ENCODE peak calls at places on chromosomes 12 and 14, in eight cellular contexts. T is neural crest cell; G is CD8-positive, alpha-beta T cell; Z is NCI-H82; R is Peyer's patch; I is NCI-H1694; V is CD4-positive, CD25-positive, alpha-beta regulatory T cell; E is stimulated activated CD8-positive, alpha-beta memory T cell treated with anti-CD3 and anti-CD28 coated beads, Interleukin-7, amount 100 ng/mL, for 1 hour. U is an unnamed sample.

GRCh38 chr12:98388126-98388525 is 127.3 kb upstream of the TMPO start:
- DNase-seq in T (no peak), G (no peak), Z (peak), R (no peak), I (no peak), V (no peak), E (no peak), U (no peak)

GRCh38 chr14:102761206-102761605 is 16.0 kb upstream of the TRAF3 start:
- DNase-seq in T (no peak), G (no peak), Z (no peak), R (no peak), I (no peak), V (no peak), E (no peak), U (no peak)

GRCh38 chr12:56631790-56632700 is 1.9 kb upstream of the BAZ2A start:
- DNase-seq in T (peak), G (peak), Z (peak), R (peak), I (no peak), V (peak), E (peak), U (no peak)

GRCh38 chr14:73245401-73246325 is 8.4 kb downstream of the PAPLN start:
- DNase-seq in T (no peak), G (peak), Z (peak), R (peak), I (no peak), V (peak), E (no peak), U (no peak)

GRCh38 chr14:56219666-56220413 is 101.6 kb downstream of the PELI2 start:
- DNase-seq in T (no peak), G (no peak), Z (peak), R (no peak), I (no peak), V (no peak), E (no peak), U (no peak)

GRCh38 chr12:119649202-119649808 is 18.6 kb upstream of the PRKAB1 start:
- DNase-seq in T (no peak), G (no peak), Z (peak), R (no peak), I (no peak), V (no peak), E (no peak), U (no peak)

GRCh38 chr12:54273981-54274380 is 5.9 kb downstream of the CBX5 start:
- DNase-seq in T (no peak), G (no peak), Z (no peak), R (no peak), I (no peak), V (no peak), E (no peak), U (peak)

GRCh38 chr14:102584871-102585869 is 7.3 kb upstream of the RCOR1 start:
- DNase-seq in T (peak), G (no peak), Z (no peak), R (peak), I (no peak), V (no peak), E (no peak), U (no peak)

GRCh38 chr14:65791551-65791981 is 379.0 kb downstream of the FUT8 start:
- DNase-seq in T (no peak), G (no peak), Z (no peak), R (no peak), I (no peak), V (peak), E (no peak), U (no peak)

GRCh38 chr12:29320295-29321090 is 60.5 kb downstream of the ERGIC2 start:
- DNase-seq in T (no peak), G (no peak), Z (no peak), R (no peak), I (no peak), V (no peak), E (no peak), U (no peak)